ENCODE peak calls at places on chromosomes 6 and 20, in six cellular contexts. L is kidney epithelial cell; J is fibroblast of lung; Q is fibroblast of pulmonary artery; C is left colon; R is naive thymus-derived CD4-positive, alpha-beta T cell. D is an unnamed sample.

GRCh38 chr6:138785092-138785491 is 10.8 kb upstream of the ECT2L start:
- DNase-seq in Q (peak), L (no peak), R (no peak), J (no peak), C (no peak), D (no peak)

GRCh38 chr6:12196326-12196936 is 93.7 kb upstream of the EDN1 start:
- DNase-seq in L (peak), R (no peak), C (no peak), Q (peak), J (peak), D (peak)

GRCh38 chr20:51749674-51750036 is 18.5 kb downstream of the ATP9A start:
- DNase-seq in L (no peak), J (peak), Q (peak), R (no peak), C (no peak), D (peak)

GRCh38 chr20:20849126-20849525 is 136.7 kb upstream of the RALGAPA2 start:
- DNase-seq in L (no peak), C (no peak), R (no peak), Q (no peak), J (no peak), D (no peak)

GRCh38 chr20:12053348-12053747 is 135.7 kb downstream of the BTBD3 start:
- DNase-seq in J (peak), C (no peak), L (peak), Q (peak), R (no peak), D (peak)

GRCh38 chr20:13736792-13737191 is 47.9 kb downstream of the ESF1 start:
- DNase-seq in J (peak), R (no peak), Q (peak), L (no peak), C (no peak), D (peak)

GRCh38 chr20:61742097-61742805 is 323.4 kb downstream of the TAF4 start:
- DNase-seq in C (no peak), J (no peak), L (no peak), Q (no peak), R (no peak), D (no peak)

GRCh38 chr6:139695361-139695760 is 320.9 kb upstream of the CITED2 start:
- DNase-seq in C (no peak), J (no peak), Q (no peak), L (no peak), R (no peak), D (no peak)

GRCh38 chr6:71028236-71028876 is 71.5 kb upstream of the B3GAT2 start:
- DNase-seq in J (no peak), L (no peak), C (no peak), Q (no peak), R (no peak), D (no peak)

GRCh38 chr20:12723811-12724210 is 285.0 kb upstream of the SPTLC3 start:
- DNase-seq in Q (no peak), C (no peak), J (no peak), R (no peak), L (peak), D (no peak)

GRCh38 chr6:42366011-42366705 is 85.6 kb downstream of the TRERF1 start:
- DNase-seq in L (no peak), C (no peak), J (no peak), Q (no peak), R (no peak), D (no peak)

GRCh38 chr6:41638002-41638800 is at the start of gene MDFI:
- DNase-seq in J (peak), Q (no peak), C (no peak), R (no peak), L (no peak), D (no peak)

GRCh38 chr20:23048283-23049200 is 930 bp downstream of the THBD start:
- DNase-seq in R (no peak), Q (peak), C (peak), L (no peak), J (peak), D (peak)

GRCh38 chr20:9476637-9477036 is 37.8 kb upstream of the LAMP5 start:
- DNase-seq in J (no peak), L (no peak), C (no peak), R (no peak), Q (no peak), D (no peak)

GRCh38 chr6:127457444-127458064 is 1.6 kb downstream of the KIAA0408 start:
- DNase-seq in L (no peak), Q (peak), R (no peak), C (no peak), J (peak), D (no peak)

GRCh38 chr6:20400476-20401402 is 940 bp upstream of the E2F3 start:
- DNase-seq in R (peak), C (peak), J (peak), Q (peak), L (peak), D (peak)

GRCh38 chr6:87583822-87584221 is 6.0 kb downstream of the RARS2 start:
- DNase-seq in Q (no peak), R (no peak), L (no peak), J (no peak), C (no peak), D (no peak)

GRCh38 chr20:58571942-58572666 is 56.9 kb upstream of the APCDD1L start:
- DNase-seq in C (no peak), R (no peak), L (no peak), Q (peak), J (peak), D (peak)

GRCh38 chr6:134521116-134521501 is 203.2 kb upstream of the SGK1 start:
- DNase-seq in J (no peak), R (no peak), C (no peak), L (no peak), Q (no peak), D (no peak)

GRCh38 chr20:49948178-49948577 is 12.0 kb downstream of the RNF114 start:
- DNase-seq in C (no peak), Q (no peak), J (no peak), R (no peak), L (no peak), D (no peak)

GRCh38 chr6:48511382-48511781 is 400.4 kb upstream of the PTCHD4 start:
- DNase-seq in C (no peak), J (no peak), R (no peak), Q (no peak), L (no peak), D (no peak)

GRCh38 chr20:45283529-45284065 is 23.0 kb upstream of the RBPJL start:
- DNase-seq in R (no peak), C (no peak), J (no peak), L (no peak), Q (no peak), D (no peak)

GRCh38 chr6:37131104-37131959 is 38.6 kb upstream of the PIM1 start:
- DNase-seq in Q (no peak), C (peak), J (peak), L (no peak), R (no peak), D (no peak)

GRCh38 chr6:31033075-31033474 is 22.8 kb downstream of the MUC22 start:
- DNase-seq in Q (no peak), L (no peak), C (no peak), J (no peak), R (no peak), D (no peak)

GRCh38 chr20:36493801-36494114 is 47.6 kb upstream of the MYL9 start:
- DNase-seq in J (peak), C (peak), Q (peak), L (no peak), R (no peak), D (peak)

GRCh38 chr6:125748534-125749111 is 809 bp upstream of the HEY2 start:
- DNase-seq in L (no peak), C (no peak), Q (no peak), J (peak), R (peak), D (peak)

GRCh38 chr20:63463400-63464288 is 8.8 kb downstream of the KCNQ2 start:
- DNase-seq in C (no peak), Q (no peak), R (no peak), J (peak), L (no peak), D (no peak)

GRCh38 chr6:6689413-6690143 is 101.1 kb downstream of the LY86 start:
- DNase-seq in R (no peak), Q (peak), C (no peak), L (no peak), J (peak), D (peak)

GRCh38 chr20:58765795-58766194 is 73.2 kb downstream of the NPEPL1 start:
- DNase-seq in R (no peak), L (no peak), J (no peak), Q (no peak), C (no peak), D (no peak)

GRCh38 chr6:6665505-6665904 is 77.0 kb downstream of the LY86 start:
- DNase-seq in C (no peak), R (no peak), J (no peak), L (no peak), Q (no peak), D (no peak)

GRCh38 chr6:56984374-56984773 is 29.5 kb downstream of the BEND6 start:
- DNase-seq in J (peak), R (no peak), Q (peak), C (no peak), L (no peak), D (no peak)

GRCh38 chr20:20360464-20360863 is 7.4 kb upstream of the INSM1 start:
- DNase-seq in J (peak), Q (peak), C (peak), R (no peak), L (peak), D (peak)

GRCh38 chr6:134247271-134247833 is 70.6 kb downstream of the SGK1 start:
- DNase-seq in J (no peak), C (no peak), L (no peak), Q (no peak), R (peak), D (no peak)

GRCh38 chr20:3042621-3043020 is 801 bp upstream of the GNRH2 start:
- DNase-seq in R (no peak), J (no peak), L (no peak), Q (no peak), C (no peak), D (no peak)

GRCh38 chr6:168045706-168046620 is 33.0 kb downstream of the FRMD1 start:
- DNase-seq in L (no peak), J (no peak), R (no peak), C (no peak), Q (peak), D (no peak)

GRCh38 chr6:131638013-131638412 is 911 bp downstream of the ENPP3 start:
- DNase-seq in C (no peak), R (no peak), Q (no peak), L (no peak), J (no peak), D (no peak)